ENCODE peak calls at places on chromosomes 7 and 10, in ten cellular contexts. T is endothelial cell; Q is NCI-H82; C is fibroblast of lung; O is NCI-H2171; B is T-helper 2 cell; M is H54; N is A549; A is stimulated activated CD4-positive, alpha-beta T cell treated with anti-CD3 and anti-CD28 coated beads, Interleukin-15, amount 100 ng/mL, for 1 hour; H is GM10248. D is an unnamed sample.

GRCh38 chr7:134469622-134470021 is 10.7 kb upstream of the AKR1B1 start:
- DNase-seq in C (no peak), B (no peak), N (no peak), A (no peak), O (no peak), H (no peak), T (no peak), Q (no peak), M (no peak), D (no peak)

GRCh38 chr7:116290740-116291139 is 80.4 kb downstream of the TES start:
- DNase-seq in O (no peak), C (no peak), A (no peak), Q (no peak), H (no peak), M (no peak), N (no peak), B (no peak), T (no peak), D (no peak)

GRCh38 chr10:70378122-70378521 is 4.3 kb downstream of the LRRC20 start:
- DNase-seq in B (no peak), C (peak), A (no peak), H (no peak), M (peak), O (no peak), T (no peak), Q (peak), N (peak), D (no peak)

GRCh38 chr7:38369816-38370493 is 96.5 kb upstream of the TARP start:
- DNase-seq in B (peak), C (peak), O (peak), M (peak), Q (peak), T (peak), N (peak), H (peak), A (peak), D (peak)

GRCh38 chr7:81573128-81573527 is 196.7 kb downstream of the HGF start:
- DNase-seq in C (peak), O (no peak), T (no peak), N (no peak), M (no peak), Q (no peak), H (no peak), A (no peak), B (no peak), D (no peak)

GRCh38 chr7:47578581-47579270 is 3.2 kb downstream of the TNS3 start:
- DNase-seq in B (no peak), H (no peak), Q (no peak), C (peak), T (no peak), M (no peak), N (peak), O (no peak), A (no peak), D (no peak)

GRCh38 chr10:21195149-21195731 is 298.1 kb upstream of the NEBL start:
- DNase-seq in T (no peak), Q (no peak), M (no peak), C (no peak), B (no peak), H (no peak), A (no peak), N (peak), O (no peak), D (no peak)

GRCh38 chr7:46763348-46763747 is 818.6 kb downstream of the TNS3 start:
- DNase-seq in C (no peak), T (no peak), Q (no peak), M (no peak), B (no peak), O (no peak), A (no peak), N (no peak), H (no peak), D (no peak)

GRCh38 chr7:142855756-142856564 is 1.1 kb downstream of the EPHB6 start:
- DNase-seq in A (no peak), B (no peak), O (no peak), C (peak), H (no peak), T (no peak), Q (no peak), N (no peak), M (no peak), D (no peak)

GRCh38 chr10:3500408-3500856 is 284.6 kb downstream of the KLF6 start:
- DNase-seq in M (no peak), B (no peak), Q (peak), H (no peak), A (no peak), N (peak), T (peak), C (peak), O (no peak), D (no peak)

GRCh38 chr10:422675-423074 is 266.8 kb downstream of the DIP2C start:
- DNase-seq in B (no peak), N (no peak), O (no peak), M (no peak), Q (no peak), A (no peak), H (no peak), T (no peak), C (no peak), D (no peak)

GRCh38 chr7:28858206-28858605 is 99.9 kb downstream of the TRIL start:
- DNase-seq in M (no peak), O (no peak), C (peak), Q (no peak), B (no peak), A (no peak), N (peak), T (no peak), H (no peak), D (no peak)

GRCh38 chr10:88840881-88841280 is 10.8 kb downstream of the ANKRD22 start:
- DNase-seq in A (no peak), O (no peak), M (no peak), Q (no peak), B (no peak), T (no peak), C (no peak), H (no peak), N (no peak), D (no peak)

GRCh38 chr10:123573236-123574147 is 92.7 kb upstream of the GPR26 start:
- DNase-seq in A (peak), H (peak), B (no peak), T (peak), M (peak), Q (peak), N (peak), O (no peak), C (no peak), D (no peak)

GRCh38 chr7:129502708-129503685 is 666 bp downstream of the SMKR1 start:
- DNase-seq in M (no peak), A (no peak), C (no peak), Q (peak), H (peak), N (peak), B (no peak), T (peak), O (no peak), D (no peak)

GRCh38 chr7:142913051-142913450 is 20.5 kb downstream of the TRPV5 start:
- DNase-seq in N (no peak), M (no peak), H (no peak), B (no peak), C (no peak), Q (no peak), A (no peak), T (no peak), O (no peak), D (no peak)

GRCh38 chr10:86688398-86688921 is 20.1 kb downstream of the LDB3 start:
- DNase-seq in A (peak), C (peak), T (peak), N (peak), B (peak), Q (peak), M (peak), H (peak), O (no peak), D (peak)

GRCh38 chr7:1329966-1330915 is 97.6 kb downstream of the UNCX start:
- DNase-seq in H (no peak), O (no peak), T (no peak), N (no peak), Q (no peak), A (no peak), B (no peak), C (no peak), M (no peak), D (no peak)

GRCh38 chr7:105600720-105601550 is 19.6 kb upstream of the EFCAB10 start:
- DNase-seq in C (no peak), B (no peak), A (no peak), H (no peak), T (no peak), M (no peak), N (no peak), Q (peak), O (no peak), D (no peak)

GRCh38 chr7:26813426-26813825 is 51.0 kb downstream of the SKAP2 start:
- DNase-seq in B (no peak), N (peak), H (no peak), C (peak), T (no peak), O (no peak), A (no peak), Q (no peak), M (no peak), D (no peak)

GRCh38 chr7:23373151-23374004 is 74.2 kb downstream of the MALSU1 start:
- DNase-seq in T (no peak), C (peak), A (peak), Q (no peak), O (no peak), M (no peak), H (peak), N (no peak), B (peak), D (peak)

GRCh38 chr10:72009062-72009429 is 44.9 kb downstream of the CHST3 start:
- DNase-seq in H (no peak), A (no peak), T (no peak), B (no peak), C (no peak), Q (no peak), N (no peak), M (no peak), O (no peak), D (no peak)

GRCh38 chr7:158279539-158280466 is 307.8 kb downstream of the PTPRN2 start:
- DNase-seq in B (no peak), T (no peak), H (no peak), O (no peak), C (no peak), A (no peak), N (no peak), Q (no peak), M (no peak), D (no peak)

GRCh38 chr10:10796774-10797415 is 220.8 kb upstream of the CELF2 start:
- DNase-seq in B (no peak), H (no peak), M (no peak), O (no peak), Q (no peak), C (peak), A (no peak), T (no peak), N (no peak), D (no peak)

GRCh38 chr10:13784067-13784466 is 197.3 kb downstream of the PRPF18 start:
- DNase-seq in N (no peak), B (no peak), O (no peak), T (peak), M (no peak), A (no peak), Q (peak), C (peak), H (peak), D (no peak)

GRCh38 chr10:23869548-23869947 is 339.4 kb upstream of the KIAA1217 start:
- DNase-seq in H (no peak), O (no peak), Q (peak), M (no peak), T (no peak), A (no peak), N (no peak), B (no peak), C (no peak), D (no peak)

GRCh38 chr10:129193148-129193547 is 273.9 kb upstream of the MGMT start:
- DNase-seq in T (no peak), H (no peak), B (no peak), M (no peak), A (no peak), C (no peak), N (no peak), Q (no peak), O (no peak), D (no peak)

GRCh38 chr10:97498841-97499560 is at the start of gene UBTD1:
- DNase-seq in H (peak), C (peak), M (peak), Q (peak), B (peak), N (peak), T (peak), A (peak), O (no peak), D (peak)

GRCh38 chr10:46542567-46543323 is 13.7 kb downstream of the GPRIN2 start:
- DNase-seq in N (no peak), O (no peak), H (no peak), Q (no peak), C (no peak), T (no peak), B (no peak), M (no peak), A (no peak), D (no peak)

GRCh38 chr10:46546591-46547330 is 9.7 kb downstream of the GPRIN2 start:
- DNase-seq in N (no peak), C (no peak), T (peak), Q (no peak), M (no peak), A (no peak), H (no peak), B (no peak), O (peak), D (no peak)